ENCODE peak calls at places on chromosomes 7 and 10, in nine cellular contexts. P, E, A, X, F, Z, Q, H and T are unnamed samples.

GRCh38 chr7:135197906-135198655 is 13.2 kb downstream of the WDR91 start:
- DNase-seq in Z (no peak), H (no peak), X (no peak), F (no peak), P (no peak), E (no peak), A (no peak), Q (no peak), T (no peak)

GRCh38 chr10:43857206-43857952 is 208.7 kb upstream of the ZNF32 start:
- DNase-seq in Q (no peak), F (peak; percentile 76), E (no peak), P (no peak), X (no peak), A (no peak), H (no peak), Z (no peak), T (no peak)

GRCh38 chr7:44277851-44278250 is 47.5 kb downstream of the CAMK2B start:
- DNase-seq in F (no peak), A (no peak), E (no peak), Q (no peak), P (no peak), X (no peak), Z (no peak), H (peak; percentile 35), T (no peak)

GRCh38 chr10:133185421-133185820 is 25.4 kb downstream of the KNDC1 start:
- DNase-seq in X (no peak), E (no peak), Q (no peak), Z (no peak), H (no peak), A (no peak), P (no peak), F (no peak), T (no peak)

GRCh38 chr10:90884414-90884813 is 12.6 kb downstream of the RPP30 start:
- DNase-seq in A (no peak), X (no peak), P (no peak), E (no peak), Z (no peak), F (no peak), Q (no peak), H (no peak), T (no peak)

GRCh38 chr7:52005613-52006012 is 689.0 kb upstream of the COBL start:
- DNase-seq in P (no peak), H (no peak), X (no peak), F (no peak), E (no peak), Q (no peak), A (no peak), Z (no peak), T (no peak)

GRCh38 chr7:108598153-108598552 is 28.5 kb downstream of the DNAJB9 start:
- DNase-seq in H (no peak), F (no peak), A (no peak), Z (peak; percentile 47), E (no peak), P (peak; percentile 50), Q (no peak), X (no peak), T (no peak)

GRCh38 chr7:132402096-132402495 is 174.2 kb downstream of the PLXNA4 start:
- DNase-seq in E (no peak), X (no peak), Q (no peak), F (no peak), A (no peak), H (no peak), P (no peak), Z (peak; percentile 85), T (no peak)

GRCh38 chr10:91389636-91390512 is 20.3 kb upstream of the HECTD2 start:
- DNase-seq in E (no peak), Q (no peak), A (peak; percentile 63), Z (peak; percentile 26), X (no peak), F (peak; percentile 52), P (peak; percentile 29), H (no peak), T (no peak)

GRCh38 chr10:129433266-129433665 is 33.8 kb upstream of the MGMT start:
- DNase-seq in F (no peak), Q (no peak), P (no peak), H (no peak), E (no peak), A (no peak), X (no peak), Z (no peak), T (no peak)

GRCh38 chr10:119198438-119198837 is 8.9 kb upstream of the GRK5 start:
- DNase-seq in Q (no peak), A (no peak), X (no peak), Z (no peak), E (no peak), H (no peak), F (no peak), P (no peak), T (no peak)

GRCh38 chr7:15016315-15016667 is 113.7 kb upstream of the DGKB start:
- DNase-seq in Q (no peak), E (no peak), F (no peak), X (no peak), Z (no peak), A (no peak), P (no peak), H (no peak), T (no peak)

GRCh38 chr7:26598867-26599266 is 265.5 kb downstream of the SKAP2 start:
- DNase-seq in F (no peak), H (no peak), X (no peak), A (no peak), E (no peak), P (no peak), Q (no peak), Z (no peak), T (no peak)

GRCh38 chr10:123538401-123539320 is 127.5 kb upstream of the GPR26 start:
- DNase-seq in A (no peak), P (no peak), Q (no peak), H (no peak), X (no peak), E (no peak), Z (no peak), F (no peak), T (no peak)

GRCh38 chr7:8274589-8274988 is 12.6 kb upstream of the ICA1 start:
- DNase-seq in H (no peak), X (no peak), Q (no peak), E (no peak), F (peak; percentile 40), A (no peak), Z (no peak), P (no peak), T (no peak)

GRCh38 chr10:43939939-43940810 is 291.5 kb upstream of the ZNF32 start:
- DNase-seq in H (no peak), Z (no peak), E (no peak), P (no peak), F (no peak), X (no peak), Q (no peak), A (no peak), T (no peak)

GRCh38 chr10:30169342-30169741 is 110.0 kb upstream of the JCAD start:
- DNase-seq in E (no peak), Q (no peak), F (no peak), H (no peak), P (no peak), A (no peak), X (no peak), Z (no peak), T (no peak)